ENCODE peak calls at places on chromosomes 12 and 14, in six cellular contexts. W is COR-L47, C is NCI-H1105, O is small intestine, M is neural crest cell, N is astrocyte of the cerebellum. J is an unnamed sample.

GRCh38 chr14:87852107-87852506 is 140.9 kb downstream of the GALC start:
- DNase-seq in C (no peak), M (no peak), O (no peak), N (no peak), W (no peak), J (no peak)

GRCh38 chr12:119374615-119375014 is 40.1 kb downstream of the CCDC60 start:
- DNase-seq in C (no peak), W (no peak), N (no peak), M (no peak), O (no peak), J (no peak)

GRCh38 chr14:61724133-61724532 is 28.8 kb downstream of the HIF1A start:
- DNase-seq in M (no peak), N (no peak), C (no peak), W (no peak), O (no peak), J (no peak)

GRCh38 chr12:55849616-55850015 is 6.9 kb upstream of the MMP19 start:
- DNase-seq in C (no peak), O (no peak), W (no peak), N (no peak), M (no peak), J (no peak)

GRCh38 chr12:108240027-108240785 is 98.9 kb downstream of the CMKLR1 start:
- DNase-seq in M (no peak), N (no peak), W (no peak), C (no peak), O (no peak), J (no peak)

GRCh38 chr14:92203116-92203515 is 81.3 kb downstream of the CPSF2 start:
- DNase-seq in N (no peak), M (no peak), W (no peak), O (no peak), C (no peak), J (no peak)

GRCh38 chr14:86013663-86014062 is 483.7 kb downstream of the FLRT2 start:
- DNase-seq in O (no peak), W (no peak), C (no peak), N (no peak), M (no peak), J (no peak)

GRCh38 chr14:91946313-91947195 is 940 bp downstream of the FBLN5 start:
- DNase-seq in W (no peak), N (no peak), C (no peak), M (no peak), O (no peak), J (no peak)

GRCh38 chr12:95321516-95322246 is 104.1 kb downstream of the VEZT start:
- DNase-seq in O (no peak), N (no peak), W (no peak), M (no peak), C (no peak), J (no peak)

GRCh38 chr12:114403044-114403689 is 2.8 kb downstream of the TBX5 start:
- DNase-seq in W (no peak), M (peak; percentile 44), O (no peak), N (no peak), C (no peak), J (no peak)

GRCh38 chr12:12983420-12984035 is 16.5 kb downstream of the HEBP1 start:
- DNase-seq in M (no peak), O (peak; percentile 65), N (peak; percentile 37), C (peak; percentile 64), W (no peak), J (peak; percentile 38)

J was measured in MM.1S.